ENCODE peak calls at places on chromosomes 13 and 19, in eight cellular contexts. J is tibial nerve; V is CD4-positive, CD25-positive, alpha-beta regulatory T cell; Z is SK-N-SH; S is gastrocnemius medialis; W is cardiac muscle cell; Q is small intestine; O is sigmoid colon. K is an unnamed sample. For H3K4me1 and H3K27me3, the result is how much of the 10 kb centered on the place peaks cover.

GRCh38 chr19:34475975-34476594 is 5.5 kb upstream of the WTIP start:
- DNase-seq in J (no peak), Q (no peak), O (no peak), V (no peak), S (no peak), W (no peak), Z (no peak), K (no peak)

GRCh38 chr13:76597868-76598267 is 288.3 kb downstream of the KCTD12 start:
- DNase-seq in W (no peak), J (no peak), Q (no peak), S (no peak), O (no peak), Z (no peak), V (no peak), K (no peak)

GRCh38 chr19:46784262-46785053 is 3.9 kb downstream of the SLC1A5 start:
- DNase-seq in J (peak), Z (peak), W (peak), Q (peak), S (peak), O (peak), V (peak), K (no peak)

GRCh38 chr19:56111601-56112312 is 9.3 kb downstream of the ZNF787 start:
- DNase-seq in V (peak), S (no peak), Q (peak), Z (peak), W (no peak), J (no peak), O (peak), K (no peak)

GRCh38 chr19:9597027-9597426 is 12.7 kb upstream of the ZNF121 start:
- DNase-seq in Z (no peak), J (no peak), V (no peak), O (no peak), Q (no peak), S (no peak), W (peak), K (no peak)

GRCh38 chr13:47463726-47464125 is 537.3 kb downstream of the SUCLA2 start:
- DNase-seq in V (no peak), S (no peak), Z (no peak), W (peak), O (no peak), J (no peak), Q (no peak), K (no peak)

GRCh38 chr19:16566161-16566560 is 6.1 kb downstream of the SLC35E1 start:
- DNase-seq in Z (no peak), O (no peak), W (no peak), S (no peak), Q (peak), V (peak), J (no peak), K (no peak)

GRCh38 chr13:81138353-81138995 is 797.5 kb upstream of the SPRY2 start:
- DNase-seq in W (no peak), O (no peak), S (no peak), Z (no peak), Q (no peak), J (no peak), V (no peak), K (no peak)

GRCh38 chr19:29715695-29716581 is 877 bp upstream of the C19orf12 start:
- DNase-seq in Z (no peak), S (no peak), Q (peak), J (no peak), W (peak), V (peak), O (no peak), K (no peak)

GRCh38 chr19:6217752-6218403 is 61.9 kb downstream of the MLLT1 start:
- DNase-seq in W (no peak), O (no peak), J (no peak), Q (no peak), V (no peak), S (no peak), Z (no peak), K (no peak)

GRCh38 chr13:59281453-59281852 is 882.3 kb downstream of the DIAPH3 start:
- DNase-seq in O (no peak), V (no peak), W (no peak), J (no peak), S (no peak), Z (no peak), Q (no peak), K (no peak)

GRCh38 chr19:30856786-30857185 is 484.6 kb downstream of the ZNF536 start:
- DNase-seq in Q (no peak), S (no peak), Z (no peak), V (no peak), W (no peak), O (no peak), J (no peak), K (no peak)

GRCh38 chr19:45179063-45179847 is 671 bp downstream of the BLOC1S3 start:
- DNase-seq in O (no peak), S (no peak), W (peak), V (peak), Q (no peak), J (no peak), Z (peak), K (no peak)

GRCh38 chr19:31223805-31224534 is 125.3 kb downstream of the TSHZ3 start:
- DNase-seq in W (peak), V (no peak), J (no peak), Z (no peak), O (no peak), S (no peak), Q (no peak), K (no peak)

GRCh38 chr19:38409631-38410133 is 6.8 kb downstream of the FAM98C start:
- DNase-seq in V (no peak), S (no peak), J (no peak), Z (no peak), Q (no peak), W (peak), O (no peak), K (no peak)

GRCh38 chr19:43624933-43625332 is 5.5 kb upstream of the ZNF428 start:
- DNase-seq in J (peak), Z (no peak), W (peak), S (no peak), O (no peak), Q (peak), V (peak), K (no peak)

GRCh38 chr19:41626877-41627276 is at the start of gene CEACAM4:
- DNase-seq in S (no peak), V (no peak), Q (no peak), J (peak), W (no peak), O (no peak), Z (no peak), K (no peak)

GRCh38 chr19:42634409-42635232 is 39.9 kb upstream of the CEACAM8 start:
- DNase-seq in Q (peak), S (no peak), O (no peak), J (peak), W (peak), V (peak), Z (peak), K (no peak)

GRCh38 chr19:2170987-2171348 is 7.2 kb downstream of the DOT1L start:
- DNase-seq in V (no peak), Q (no peak), S (no peak), O (no peak), J (no peak), Z (no peak), W (no peak), K (no peak)

GRCh38 chr19:2173388-2173787 is 9.7 kb downstream of the DOT1L start:
- DNase-seq in S (no peak), O (no peak), Q (no peak), J (no peak), Z (no peak), W (no peak), V (no peak), K (no peak)

GRCh38 chr19:2170219-2170618 is 6.5 kb downstream of the DOT1L start:
- DNase-seq in W (no peak), Z (no peak), S (no peak), V (no peak), J (no peak), O (no peak), Q (no peak), K (no peak)

GRCh38 chr19:2173841-2174577 is 10.3 kb downstream of the DOT1L start:
- DNase-seq in W (no peak), V (no peak), S (no peak), Q (no peak), O (no peak), Z (no peak), J (no peak), K (no peak)

DNA sequence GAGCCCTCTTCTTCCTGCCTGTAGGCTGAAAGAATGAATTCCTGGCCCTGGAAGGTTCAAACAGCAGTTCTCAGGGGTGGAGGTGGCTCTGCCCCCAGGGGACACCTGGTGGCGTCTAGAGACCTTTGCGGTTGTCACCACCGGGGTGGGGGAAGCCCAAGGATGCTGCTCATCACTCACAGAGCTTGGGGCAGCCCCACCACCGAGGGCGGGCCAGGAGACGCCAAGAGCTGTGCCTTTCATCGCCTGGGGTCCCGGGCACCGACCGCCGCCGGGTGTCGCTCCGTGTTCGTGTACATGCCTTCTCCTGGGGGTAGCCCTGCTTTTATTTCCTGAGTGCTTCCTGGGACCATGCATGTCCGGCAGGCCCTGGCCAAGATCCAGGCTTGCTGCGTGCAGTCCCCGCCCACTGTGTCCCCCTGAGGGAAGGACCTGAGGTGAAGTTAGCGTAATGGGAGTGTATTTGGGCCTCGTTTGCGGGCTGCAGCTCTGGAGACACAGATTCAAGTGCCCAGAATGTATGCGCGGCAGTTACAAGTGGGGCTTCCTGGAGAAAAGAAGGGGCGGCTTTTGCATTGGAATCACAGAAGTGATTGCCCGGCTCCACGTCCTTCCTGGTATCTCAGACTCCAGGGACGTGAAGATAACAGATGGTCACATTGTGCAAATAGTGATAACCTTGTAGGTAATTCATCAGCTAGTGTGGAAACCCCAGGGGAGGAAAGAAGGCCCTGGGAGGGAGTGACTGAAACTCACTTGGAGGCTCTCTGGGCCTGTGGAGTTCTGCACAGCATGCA is 7.8 kb downstream of the DOT1L start:
- DNase-seq in Q (peak), O (no peak), S (no peak), J (no peak), W (peak), V (peak), Z (peak), K (no peak)
- H3K4me1 ChIP-seq in Q (under half), O (under half), S (half or more), J (under half), W (half or more), V (under half), Z (under half), K (under half)

DNA sequence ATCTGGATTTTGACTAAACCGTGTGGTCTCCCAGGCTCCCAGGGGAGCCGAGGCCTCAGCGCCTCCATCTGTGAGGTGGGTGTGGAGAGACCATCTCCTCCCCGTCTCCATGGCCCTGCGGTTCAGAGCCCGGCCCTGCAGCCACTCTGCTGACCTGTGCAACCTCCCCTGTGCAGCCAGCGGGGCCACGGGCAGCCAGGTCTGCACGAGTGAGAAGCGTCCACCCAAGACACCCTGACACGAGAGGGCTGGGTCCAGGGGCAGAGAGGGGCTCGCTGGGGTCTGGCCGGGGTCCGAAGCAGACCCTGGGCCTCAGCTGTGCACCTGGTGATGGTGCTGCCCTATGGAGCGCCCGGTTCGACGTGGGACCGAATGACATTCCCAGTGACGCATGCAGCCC is 10.4 kb upstream of the CACTIN start:
- DNase-seq in Z (no peak), J (no peak), O (no peak), W (no peak), S (no peak), V (no peak), Q (no peak), K (no peak)
- H3K27ac ChIP-seq in Z (no peak), J (no peak), O (no peak), W (no peak), S (no peak), V (no peak), Q (no peak), K (no peak)

GRCh38 chr19:39737929-39738328 is at the start of gene CLC:
- DNase-seq in Q (no peak), W (no peak), O (no peak), Z (no peak), V (no peak), J (no peak), S (no peak), K (no peak)

GRCh38 chr19:39736088-39736487 is 1.7 kb downstream of the CLC start:
- DNase-seq in O (no peak), Q (no peak), J (no peak), S (no peak), V (no peak), W (no peak), Z (no peak), K (no peak)

GRCh38 chr19:39737351-39737750 is 478 bp downstream of the CLC start:
- DNase-seq in O (no peak), V (peak), Q (no peak), J (no peak), Z (no peak), W (no peak), S (no peak), K (no peak)

GRCh38 chr19:39738809-39739208 is 980 bp upstream of the CLC start:
- DNase-seq in J (no peak), Q (no peak), O (no peak), V (no peak), W (no peak), S (no peak), Z (no peak), K (no peak)

DNA sequence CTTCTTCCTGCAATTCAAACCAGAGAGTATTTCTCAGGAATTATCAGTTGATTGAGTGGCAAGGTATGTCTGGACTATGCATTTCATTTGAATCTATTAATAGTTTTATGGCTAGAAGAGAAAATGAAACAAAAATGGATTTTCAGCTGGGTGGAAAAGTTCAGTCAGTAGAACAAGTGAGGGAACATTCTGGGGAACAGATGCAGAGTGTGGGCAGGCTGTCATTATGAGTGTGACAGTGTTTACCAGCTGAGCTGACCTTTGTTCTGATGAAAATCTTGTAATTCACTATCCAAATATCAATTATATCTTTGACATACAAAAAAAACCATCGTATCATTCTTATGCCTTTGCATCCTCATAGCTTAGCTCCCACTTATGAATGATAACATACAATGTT is 2.6 kb upstream of the CLC start:
- DNase-seq in O (no peak), Z (no peak), J (no peak), Q (no peak), W (no peak), V (peak), S (no peak), K (no peak)
- H3K27me3 ChIP-seq in O (under half), Z (under half), J (under half), Q (under half), W (under half), V (under half), S (under half), K (under half)

GRCh38 chr13:110411316-110412105 is 104.4 kb downstream of the COL4A2 start:
- DNase-seq in Z (no peak), Q (no peak), S (no peak), J (no peak), V (no peak), O (no peak), W (no peak), K (no peak)

GRCh38 chr13:110410000-110410399 is 102.9 kb downstream of the COL4A2 start:
- DNase-seq in Z (no peak), O (no peak), V (no peak), W (no peak), S (no peak), J (no peak), Q (no peak), K (no peak)

GRCh38 chr13:110408286-110408685 is 101.2 kb downstream of the COL4A2 start:
- DNase-seq in Q (no peak), Z (no peak), O (no peak), J (no peak), S (no peak), V (no peak), W (no peak), K (no peak)

GRCh38 chr13:110410906-110411305 is 103.8 kb downstream of the COL4A2 start:
- DNase-seq in W (no peak), Q (no peak), J (no peak), Z (no peak), V (no peak), S (no peak), O (no peak), K (no peak)

GRCh38 chr13:110409581-110409992 is 102.5 kb downstream of the COL4A2 start:
- DNase-seq in Z (no peak), Q (no peak), W (peak), O (no peak), J (no peak), V (no peak), S (no peak), K (no peak)
- H3K4me1 ChIP-seq in Z (under half), Q (under half), W (under half), O (under half), J (under half), V (under half), S (half or more), K (half or more)

GRCh38 chr13:32039056-32039455 is 7.5 kb downstream of the FRY start:
- DNase-seq in J (no peak), V (no peak), Z (no peak), O (no peak), W (no peak), Q (no peak), S (no peak), K (no peak)
- H3K27ac ChIP-seq in J (no peak), V (no peak), Z (no peak), O (peak), W (no peak), Q (no peak), S (no peak), K (no peak)

GRCh38 chr19:51251453-51251790 is 542 bp downstream of the SIGLECL1 start:
- DNase-seq in V (no peak), Z (no peak), J (no peak), W (no peak), O (no peak), S (no peak), Q (no peak), K (no peak)

GRCh38 chr19:51250786-51251452 is at the start of gene SIGLECL1:
- DNase-seq in O (no peak), Z (no peak), S (no peak), V (no peak), J (no peak), W (no peak), Q (no peak), K (no peak)

GRCh38 chr19:51247972-51248371 is 2.9 kb upstream of the SIGLECL1 start:
- DNase-seq in J (no peak), Q (no peak), S (no peak), V (no peak), O (no peak), W (no peak), Z (no peak), K (no peak)

GRCh38 chr19:51242881-51243280 is 8.0 kb upstream of the SIGLECL1 start:
- DNase-seq in Z (no peak), S (no peak), O (no peak), J (no peak), V (no peak), Q (no peak), W (no peak), K (no peak)

GRCh38 chr19:51246153-51246552 is 4.7 kb upstream of the SIGLECL1 start:
- DNase-seq in Q (peak), O (no peak), V (no peak), Z (no peak), J (no peak), S (no peak), W (peak), K (no peak)
- H3K27me3 ChIP-seq in Q (under half), O (under half), V (under half), Z (under half), J (under half), S (under half), W (under half), K (under half)

GRCh38 chr13:110467516-110467915 is 94.0 kb downstream of the RAB20 start:
- DNase-seq in S (no peak), V (no peak), W (no peak), O (no peak), Z (no peak), J (no peak), Q (no peak), K (no peak)

GRCh38 chr13:110471156-110471832 is 90.2 kb downstream of the RAB20 start:
- DNase-seq in O (no peak), Q (no peak), Z (peak), V (no peak), S (no peak), W (no peak), J (peak), K (no peak)

GRCh38 chr13:110469597-110469996 is 91.9 kb downstream of the RAB20 start:
- DNase-seq in Q (no peak), Z (no peak), S (no peak), W (no peak), O (no peak), V (no peak), J (no peak), K (no peak)

GRCh38 chr13:110470272-110471009 is 91.1 kb downstream of the RAB20 start:
- DNase-seq in W (no peak), V (no peak), S (no peak), Q (no peak), J (no peak), Z (peak), O (no peak), K (no peak)

GRCh38 chr13:110468986-110469495 is 92.5 kb downstream of the RAB20 start:
- DNase-seq in S (no peak), W (no peak), Q (no peak), V (no peak), O (no peak), Z (no peak), J (no peak), K (no peak)
- H3K4me1 ChIP-seq in S (under half), W (under half), Q (under half), V (under half), O (under half), Z (under half), J (under half), K (under half)